ENCODE peak calls at places on chromosomes 6 and 20, in five cellular contexts. W is neural crest cell, R is astrocyte of the spinal cord, D is mammary epithelial cell, J is psoas muscle. O is an unnamed sample.

GRCh38 chr20:45358282-45359068 is 4.5 kb upstream of the SYS1 start:
- DNase-seq in W (no peak), R (peak; percentile 60), D (peak; percentile 84), J (peak; percentile 82), O (no peak)

GRCh38 chr6:145813285-145814034 is 1.1 kb downstream of the FBXO30 start:
- DNase-seq in W (no peak), R (peak; percentile 73), D (peak; percentile 68), J (no peak), O (no peak)

GRCh38 chr6:42551202-42551601 is 12.6 kb upstream of the UBR2 start:
- DNase-seq in W (no peak), R (no peak), D (no peak), J (no peak), O (no peak)

GRCh38 chr6:121760640-121761213 is 325.3 kb downstream of the GJA1 start:
- DNase-seq in W (no peak), R (no peak), D (no peak), J (no peak), O (no peak)

GRCh38 chr6:98094696-98095095 is 739.7 kb upstream of the POU3F2 start:
- DNase-seq in W (no peak), R (no peak), D (peak; percentile 5), J (no peak), O (no peak)

GRCh38 chr20:45967551-45968080 is 4.4 kb downstream of the ZNF335 start:
- DNase-seq in W (no peak), R (no peak), D (no peak), J (no peak), O (no peak)

GRCh38 chr6:130161627-130162404 is 60.9 kb downstream of the SAMD3 start:
- DNase-seq in W (no peak), R (peak; percentile 42), D (no peak), J (no peak), O (no peak)

GRCh38 chr6:35209081-35209480 is 4.7 kb upstream of the SCUBE3 start:
- DNase-seq in W (no peak), R (no peak), D (no peak), J (no peak), O (no peak)

GRCh38 chr6:161682982-161683381 is 409.1 kb upstream of the AGPAT4 start:
- DNase-seq in W (no peak), R (no peak), D (no peak), J (no peak), O (no peak)

GRCh38 chr6:30212865-30213653 is at the start of gene TRIM26:
- DNase-seq in W (peak; percentile 94), R (peak; percentile 97), D (peak; percentile 97), J (peak; percentile 95), O (peak; percentile 95)
- TF ChIP-seq CTCF in W (no peak), R (no peak), D (no peak), J (no peak), O (no peak)

GRCh38 chr6:165889636-165890403 is 226.8 kb upstream of the PDE10A start:
- DNase-seq in W (peak; percentile 54), R (peak; percentile 48), D (no peak), J (no peak), O (peak; percentile 62)
- TF ChIP-seq CTCF in W (peak; percentile 70), R (peak; percentile 80), D (no peak), J (peak; percentile 18), O (peak; percentile 50)

DNA sequence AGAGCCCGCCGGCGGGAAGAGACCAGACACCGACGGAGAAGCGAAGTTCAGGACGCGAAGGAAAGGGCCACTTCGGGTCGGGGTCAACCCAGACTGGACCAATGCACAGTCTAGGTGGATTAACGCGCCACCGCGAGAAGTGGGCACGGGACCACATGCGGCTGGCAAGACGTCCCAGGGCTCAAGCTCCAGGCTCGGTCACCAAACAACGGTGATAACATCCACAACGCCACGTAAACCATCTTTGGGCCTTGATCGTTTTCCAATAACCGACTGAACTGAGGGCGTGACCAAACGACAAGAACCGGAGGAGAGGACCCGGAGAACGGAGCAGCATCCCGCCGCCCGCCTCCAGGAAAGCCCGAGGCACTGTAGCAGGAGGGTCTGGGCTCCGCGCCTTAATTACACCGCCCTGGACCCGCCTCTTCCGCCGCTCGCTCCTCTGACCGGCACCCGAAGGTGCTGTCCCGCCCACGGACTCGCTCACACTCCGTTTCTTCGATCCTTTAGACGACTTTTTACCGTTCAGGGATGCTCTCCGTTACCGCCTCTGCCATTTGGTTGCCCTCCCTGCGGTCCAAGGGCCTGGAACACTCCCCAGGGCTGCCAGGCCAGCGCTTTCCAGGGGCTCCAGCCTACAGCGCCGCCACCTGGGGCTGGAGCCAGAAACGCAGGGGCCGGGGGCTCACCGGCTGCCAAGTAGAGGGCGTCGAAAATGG is 44.1 kb downstream of the DPPA5 start:
- DNase-seq in W (peak; percentile 41), R (peak; percentile 66), D (peak; percentile 63), J (peak; percentile 30), O (peak; percentile 63)
- TF ChIP-seq CTCF in W (peak; percentile 52), R (peak; percentile 77), D (peak; percentile 61), J (no peak), O (no peak)

GRCh38 chr6:139047677-139048076 is 19.1 kb downstream of the ABRACL start:
- DNase-seq in W (no peak), R (no peak), D (no peak), J (no peak), O (no peak)

GRCh38 chr6:139054001-139054400 is 25.5 kb downstream of the ABRACL start:
- DNase-seq in W (no peak), R (no peak), D (no peak), J (no peak), O (no peak)

GRCh38 chr6:139051396-139052070 is 23.0 kb downstream of the ABRACL start:
- DNase-seq in W (no peak), R (no peak), D (no peak), J (no peak), O (no peak)

GRCh38 chr6:139050770-139051313 is 22.3 kb downstream of the ABRACL start:
- DNase-seq in W (no peak), R (no peak), D (no peak), J (no peak), O (no peak)
- TF ChIP-seq CTCF in W (no peak), R (no peak), D (no peak), J (no peak), O (no peak)

O was measured in endothelial cell.